ENCODE peak calls at places on chromosomes 4 and X, in five cellular contexts. One of them, this sample, is unnamed.

GRCh38 chr4:151649461-151649860 is 111.3 kb downstream of the GATB start:
- DNase-seq in upper lobe of right lung: no peak
- DNase-seq in Peyer's patch: no peak
- DNase-seq in brain microvascular endothelial cell: no peak
- DNase-seq in IMR-90: no peak
- DNase-seq in this sample: no peak

GRCh38 chrX:50615570-50616158 is 145.0 kb upstream of the DGKK start:
- DNase-seq in upper lobe of right lung: no peak
- DNase-seq in Peyer's patch: no peak
- DNase-seq in brain microvascular endothelial cell: no peak
- DNase-seq in IMR-90: no peak
- DNase-seq in this sample: no peak

GRCh38 chr4:25103423-25103822 is 56.8 kb downstream of the SEPSECS start:
- DNase-seq in upper lobe of right lung: no peak
- DNase-seq in Peyer's patch: no peak
- DNase-seq in brain microvascular endothelial cell: no peak
- DNase-seq in IMR-90: no peak
- DNase-seq in this sample: no peak

GRCh38 chr4:56653461-56654237 is 27.4 kb downstream of the HOPX start:
- DNase-seq in upper lobe of right lung: no peak
- DNase-seq in Peyer's patch: peak; percentile 66
- DNase-seq in brain microvascular endothelial cell: no peak
- DNase-seq in IMR-90: no peak
- DNase-seq in this sample: no peak

GRCh38 chr4:108255203-108255747 is 86.5 kb upstream of the LEF1 start:
- DNase-seq in upper lobe of right lung: no peak
- DNase-seq in Peyer's patch: no peak
- DNase-seq in brain microvascular endothelial cell: no peak
- DNase-seq in IMR-90: no peak
- DNase-seq in this sample: no peak

GRCh38 chr4:7761720-7762119 is 177.9 kb downstream of the AFAP1 start:
- DNase-seq in upper lobe of right lung: peak; percentile 86
- DNase-seq in Peyer's patch: peak; percentile 80
- DNase-seq in brain microvascular endothelial cell: peak; percentile 57
- DNase-seq in IMR-90: peak; percentile 34
- DNase-seq in this sample: peak; percentile 50

GRCh38 chr4:124934921-124935320 is 222.4 kb upstream of the ANKRD50 start:
- DNase-seq in upper lobe of right lung: no peak
- DNase-seq in Peyer's patch: no peak
- DNase-seq in brain microvascular endothelial cell: no peak
- DNase-seq in IMR-90: no peak
- DNase-seq in this sample: no peak

GRCh38 chrX:119041175-119041574 is 31.6 kb upstream of the CT47C1 start:
- DNase-seq in upper lobe of right lung: no peak
- DNase-seq in Peyer's patch: peak; percentile 82
- DNase-seq in brain microvascular endothelial cell: peak; percentile 75
- DNase-seq in IMR-90: peak; percentile 88
- DNase-seq in this sample: peak; percentile 43

GRCh38 chr4:114807759-114808404 is 209.3 kb downstream of the UGT8 start:
- DNase-seq in upper lobe of right lung: no peak
- DNase-seq in Peyer's patch: peak; percentile 50
- DNase-seq in brain microvascular endothelial cell: peak; percentile 4
- DNase-seq in IMR-90: peak; percentile 3
- DNase-seq in this sample: no peak

GRCh38 chr4:23717528-23718248 is 172.2 kb downstream of the PPARGC1A start:
- DNase-seq in upper lobe of right lung: no peak
- DNase-seq in Peyer's patch: no peak
- DNase-seq in brain microvascular endothelial cell: peak; percentile 15
- DNase-seq in IMR-90: peak; percentile 31
- DNase-seq in this sample: no peak

GRCh38 chr4:46993075-46994006 is at the start of gene GABRA4:
- DNase-seq in upper lobe of right lung: peak; percentile 63
- DNase-seq in Peyer's patch: no peak
- DNase-seq in brain microvascular endothelial cell: no peak
- DNase-seq in IMR-90: no peak
- DNase-seq in this sample: no peak

GRCh38 chrX:130086414-130087207 is 23.7 kb downstream of the ELF4 start:
- DNase-seq in upper lobe of right lung: no peak
- DNase-seq in Peyer's patch: peak; percentile 87
- DNase-seq in brain microvascular endothelial cell: no peak
- DNase-seq in IMR-90: no peak
- DNase-seq in this sample: no peak

GRCh38 chrX:1111543-1112300 is 100.7 kb downstream of the CRLF2 start:
- DNase-seq in upper lobe of right lung: peak; percentile 21
- DNase-seq in Peyer's patch: no peak
- DNase-seq in brain microvascular endothelial cell: no peak
- DNase-seq in IMR-90: no peak
- DNase-seq in this sample: no peak

GRCh38 chr4:17636696-17637351 is 22.4 kb downstream of the MED28 start:
- DNase-seq in upper lobe of right lung: peak; percentile 85
- DNase-seq in Peyer's patch: peak; percentile 89
- DNase-seq in brain microvascular endothelial cell: peak; percentile 69
- DNase-seq in IMR-90: peak; percentile 69
- DNase-seq in this sample: peak; percentile 17

GRCh38 chr4:134243742-134244713 is 42.4 kb upstream of the PABPC4L start:
- DNase-seq in upper lobe of right lung: peak; percentile 40
- DNase-seq in Peyer's patch: no peak
- DNase-seq in brain microvascular endothelial cell: no peak
- DNase-seq in IMR-90: no peak
- DNase-seq in this sample: no peak

GRCh38 chr4:166318810-166319525 is 445.9 kb downstream of the TLL1 start:
- DNase-seq in upper lobe of right lung: no peak
- DNase-seq in Peyer's patch: no peak
- DNase-seq in brain microvascular endothelial cell: peak; percentile 93
- DNase-seq in IMR-90: peak; percentile 0
- DNase-seq in this sample: no peak

GRCh38 chr4:138897818-138898226 is 117.8 kb upstream of the NOCT start:
- DNase-seq in upper lobe of right lung: no peak
- DNase-seq in Peyer's patch: no peak
- DNase-seq in brain microvascular endothelial cell: peak; percentile 93
- DNase-seq in IMR-90: peak; percentile 94
- DNase-seq in this sample: no peak

GRCh38 chr4:164937576-164938270 is 39.7 kb downstream of the TRIM61 start:
- DNase-seq in upper lobe of right lung: no peak
- DNase-seq in Peyer's patch: no peak
- DNase-seq in brain microvascular endothelial cell: peak; percentile 22
- DNase-seq in IMR-90: peak; percentile 18
- DNase-seq in this sample: no peak

GRCh38 chr4:44988011-44988410 is 261.7 kb upstream of the GNPDA2 start:
- DNase-seq in upper lobe of right lung: no peak
- DNase-seq in Peyer's patch: no peak
- DNase-seq in brain microvascular endothelial cell: no peak
- DNase-seq in IMR-90: no peak
- DNase-seq in this sample: no peak

GRCh38 chr4:1370321-1371124 is 23.5 kb downstream of the UVSSA start:
- DNase-seq in upper lobe of right lung: peak; percentile 51
- DNase-seq in Peyer's patch: no peak
- DNase-seq in brain microvascular endothelial cell: no peak
- DNase-seq in IMR-90: no peak
- DNase-seq in this sample: no peak

GRCh38 chr4:110183643-110184042 is 14.8 kb downstream of the ELOVL6 start:
- DNase-seq in upper lobe of right lung: no peak
- DNase-seq in Peyer's patch: no peak
- DNase-seq in brain microvascular endothelial cell: no peak
- DNase-seq in IMR-90: no peak
- DNase-seq in this sample: no peak

DNA sequence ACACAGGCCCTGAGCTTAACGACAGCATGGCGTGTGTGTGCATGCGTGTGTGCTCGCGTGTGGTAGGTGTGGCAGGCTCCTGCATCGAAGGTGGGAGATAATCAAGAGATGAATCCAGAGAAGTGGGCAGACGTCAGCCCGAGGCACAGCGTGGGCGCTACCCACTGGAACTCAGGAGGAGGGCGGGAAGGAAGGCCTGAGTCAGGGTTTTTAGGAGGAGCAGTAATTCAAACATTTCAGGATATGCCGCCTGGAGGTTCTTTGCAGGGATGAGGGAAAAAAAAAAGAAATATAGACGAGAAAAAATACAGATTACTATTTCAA is 66.3 kb upstream of the STX18 start:
- DNase-seq in upper lobe of right lung: no peak
- DNase-seq in Peyer's patch: no peak
- DNase-seq in brain microvascular endothelial cell: no peak
- DNase-seq in IMR-90: no peak
- DNase-seq in this sample: no peak
- H3K4me3 ChIP-seq in upper lobe of right lung: no peak overlapping the region
- H3K4me3 ChIP-seq in Peyer's patch: no peak overlapping the region
- H3K4me3 ChIP-seq in brain microvascular endothelial cell: no peak overlapping the region
- H3K4me3 ChIP-seq in IMR-90: no peak overlapping the region
- H3K4me3 ChIP-seq in this sample: no peak overlapping the region

DNA sequence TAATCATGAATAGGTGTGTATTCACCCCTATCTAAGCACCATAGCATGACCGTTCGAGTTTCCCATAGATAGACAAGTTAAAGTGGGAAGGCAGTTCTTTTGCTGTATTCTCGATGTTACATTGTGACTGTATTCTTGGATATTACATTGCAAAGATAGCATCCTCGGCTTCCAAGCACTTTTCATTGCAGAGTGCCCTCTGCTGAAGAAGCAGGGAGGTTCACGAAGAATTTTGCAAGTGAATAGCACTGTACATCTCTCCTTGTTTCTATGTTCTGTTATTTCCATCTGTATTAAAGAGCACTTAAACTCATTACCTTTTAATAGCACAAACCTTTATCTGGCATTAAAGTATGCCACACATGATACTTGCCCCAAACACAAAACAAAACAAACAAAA is 426.7 kb upstream of the ARX start:
- DNase-seq in upper lobe of right lung: no peak
- DNase-seq in Peyer's patch: no peak
- DNase-seq in brain microvascular endothelial cell: no peak
- DNase-seq in IMR-90: no peak
- DNase-seq in this sample: no peak
- TF ChIP-seq CTCF in upper lobe of right lung: no peak
- TF ChIP-seq CTCF in Peyer's patch: no peak
- TF ChIP-seq CTCF in brain microvascular endothelial cell: no peak
- TF ChIP-seq CTCF in IMR-90: no peak
- TF ChIP-seq CTCF in this sample: no peak

DNA sequence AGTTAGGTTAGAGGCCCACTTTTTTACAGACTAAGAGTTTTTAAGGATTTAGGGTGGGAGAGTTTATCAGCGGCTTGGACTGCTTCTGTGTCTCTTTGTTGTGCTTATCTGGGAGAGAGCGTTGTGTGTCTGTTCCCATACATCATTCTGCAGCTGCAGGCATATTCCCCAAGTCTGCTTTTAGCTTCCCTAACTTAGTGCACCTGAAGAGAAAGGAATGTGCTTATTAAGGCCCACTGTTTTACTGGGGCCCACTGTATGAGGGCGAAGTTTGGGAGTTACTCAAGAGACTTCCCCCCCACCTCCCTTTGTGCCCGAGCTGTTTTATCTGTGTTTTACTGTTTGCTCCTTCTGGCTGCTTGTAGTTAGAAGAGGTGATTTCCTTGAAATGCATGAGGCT is 31.9 kb downstream of the ART3 start:
- DNase-seq in upper lobe of right lung: no peak
- DNase-seq in Peyer's patch: no peak
- DNase-seq in brain microvascular endothelial cell: no peak
- DNase-seq in IMR-90: no peak
- DNase-seq in this sample: no peak
- H3K4me3 ChIP-seq in upper lobe of right lung: no peak overlapping the region
- H3K4me3 ChIP-seq in Peyer's patch: no peak overlapping the region
- H3K4me3 ChIP-seq in brain microvascular endothelial cell: no peak overlapping the region
- H3K4me3 ChIP-seq in IMR-90: no peak overlapping the region
- H3K4me3 ChIP-seq in this sample: no peak overlapping the region

DNA sequence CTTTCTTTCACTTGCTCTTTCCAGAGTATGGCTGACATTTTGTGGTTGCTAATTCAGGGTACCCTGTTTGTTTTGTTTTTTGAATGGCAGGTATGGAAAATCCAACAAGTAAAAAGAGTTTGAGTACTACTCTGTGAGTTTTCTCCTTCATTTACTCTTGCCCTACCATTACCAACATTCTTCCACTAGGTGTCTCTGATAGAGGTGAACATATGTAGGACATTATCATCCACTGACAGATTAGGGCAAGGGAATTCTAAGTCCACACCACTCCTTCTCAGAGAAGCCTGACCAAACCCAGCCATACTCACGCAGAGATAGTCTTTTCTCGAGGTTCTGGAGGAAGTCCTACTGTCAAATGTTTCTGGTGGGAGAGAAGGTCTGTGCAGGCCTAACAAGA is 36.7 kb upstream of the HDAC8 start:
- DNase-seq in upper lobe of right lung: no peak
- DNase-seq in Peyer's patch: no peak
- DNase-seq in brain microvascular endothelial cell: no peak
- DNase-seq in IMR-90: peak; percentile 6
- DNase-seq in this sample: no peak
- TF ChIP-seq CTCF in upper lobe of right lung: no peak
- TF ChIP-seq CTCF in Peyer's patch: peak; percentile 46
- TF ChIP-seq CTCF in brain microvascular endothelial cell: peak; percentile 33
- TF ChIP-seq CTCF in IMR-90: no peak
- TF ChIP-seq CTCF in this sample: no peak

DNA sequence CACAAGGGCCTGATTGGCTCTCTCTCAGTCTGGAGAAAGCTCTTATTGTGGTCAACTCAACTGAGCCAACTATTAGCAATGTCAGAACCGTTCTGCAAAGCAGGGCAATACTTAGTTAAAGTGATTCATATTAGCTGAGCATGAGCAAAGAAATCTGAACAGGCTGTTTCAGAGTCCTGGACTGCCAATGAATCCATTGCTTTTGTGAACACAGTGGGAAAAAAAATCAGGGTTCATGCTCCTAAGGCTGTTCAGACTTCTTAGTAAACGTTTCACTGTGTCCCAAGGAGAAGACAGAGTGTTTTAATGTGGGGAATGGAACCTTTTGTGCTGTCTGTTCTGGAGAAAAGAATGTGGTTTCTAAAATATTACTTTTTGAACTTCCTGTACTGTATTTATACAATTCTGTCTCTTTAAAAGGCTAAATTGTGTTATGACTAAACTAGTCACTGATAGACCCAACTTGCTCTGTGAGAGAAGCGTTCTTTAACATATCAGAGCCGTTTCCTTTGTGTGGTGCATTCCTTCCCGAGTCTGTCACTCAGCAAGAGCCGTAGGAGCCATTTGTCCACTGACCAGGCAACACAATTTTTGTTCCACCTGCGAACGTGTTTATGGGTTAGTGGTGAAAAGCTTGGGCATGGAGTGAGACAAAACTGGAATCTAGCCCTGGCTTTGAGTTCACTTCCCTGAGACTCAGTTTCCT is 366.1 kb downstream of the FBXO8 start:
- DNase-seq in upper lobe of right lung: no peak
- DNase-seq in Peyer's patch: no peak
- DNase-seq in brain microvascular endothelial cell: peak; percentile 31
- DNase-seq in IMR-90: peak; percentile 79
- DNase-seq in this sample: no peak
- H3K4me3 ChIP-seq in upper lobe of right lung: no peak overlapping the region
- H3K4me3 ChIP-seq in Peyer's patch: no peak overlapping the region
- H3K4me3 ChIP-seq in brain microvascular endothelial cell: peak overlapping the region; percentile 15
- H3K4me3 ChIP-seq in IMR-90: no peak overlapping the region
- H3K4me3 ChIP-seq in this sample: peak overlapping the region; percentile 54

DNA sequence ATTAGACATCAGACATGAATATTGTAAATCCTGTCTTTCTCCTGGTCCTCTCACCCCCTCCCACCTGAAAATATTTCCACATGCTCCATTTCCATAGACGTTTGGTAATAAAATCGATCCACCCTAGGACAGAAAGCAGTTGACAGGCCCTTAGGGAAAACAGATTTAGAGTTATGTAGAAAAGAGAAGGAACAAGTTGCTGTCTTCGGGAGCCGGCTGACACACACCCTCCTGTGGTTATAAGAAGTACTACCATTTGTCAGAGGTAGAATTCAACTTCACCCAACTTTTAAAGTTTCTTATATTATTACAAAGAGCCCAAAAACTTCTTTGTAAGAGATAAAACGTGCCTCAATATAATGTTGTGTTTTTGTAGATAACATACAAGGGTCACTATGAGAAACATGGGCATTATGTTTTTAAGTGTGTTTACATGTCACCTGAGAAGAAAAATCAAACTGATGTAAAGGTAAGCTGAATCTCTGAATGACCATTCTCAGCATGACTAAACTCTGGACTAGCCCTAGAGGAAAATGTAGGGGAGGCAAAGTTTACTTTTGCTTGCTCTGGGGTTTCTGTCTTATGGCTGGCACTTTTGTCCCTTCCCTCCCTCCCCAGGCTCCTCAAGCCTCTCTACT is 6.7 kb downstream of the MEPE start:
- DNase-seq in upper lobe of right lung: no peak
- DNase-seq in Peyer's patch: no peak
- DNase-seq in brain microvascular endothelial cell: peak; percentile 34
- DNase-seq in IMR-90: peak; percentile 49
- DNase-seq in this sample: no peak
- TF ChIP-seq CTCF in upper lobe of right lung: peak; percentile 69
- TF ChIP-seq CTCF in Peyer's patch: peak; percentile 49
- TF ChIP-seq CTCF in brain microvascular endothelial cell: peak; percentile 81
- TF ChIP-seq CTCF in IMR-90: peak; percentile 68
- TF ChIP-seq CTCF in this sample: peak; percentile 80

This sample was measured in thoracic aorta.